ENCODE peak calls at places on chromosomes 7 and 10, in five cellular contexts. Y is BJ, L is BE2C, Z is upper lobe of left lung, N is NB4. Q is an unnamed sample.

GRCh38 chr7:112484671-112485097 is 3.9 kb downstream of the LSMEM1 start:
- DNase-seq in Y (peak; percentile 96), L (no peak), Z (no peak), N (peak; percentile 15), Q (no peak)

GRCh38 chr7:31145339-31145738 is 93.2 kb downstream of the ADCYAP1R1 start:
- DNase-seq in Y (no peak), L (no peak), Z (no peak), N (no peak), Q (no peak)

GRCh38 chr7:4738711-4739527 is 36.5 kb upstream of the AP5Z1 start:
- DNase-seq in Y (no peak), L (peak; percentile 80), Z (peak; percentile 71), N (peak; percentile 96), Q (peak; percentile 25)

GRCh38 chr10:12419279-12419847 is 70.0 kb downstream of the CAMK1D start:
- DNase-seq in Y (peak; percentile 81), L (no peak), Z (no peak), N (peak; percentile 38), Q (no peak)

GRCh38 chr7:98128346-98128745 is 21.7 kb downstream of the LMTK2 start:
- DNase-seq in Y (no peak), L (no peak), Z (no peak), N (no peak), Q (no peak)

GRCh38 chr10:636016-636730 is 53.3 kb downstream of the DIP2C start:
- DNase-seq in Y (no peak), L (no peak), Z (no peak), N (no peak), Q (no peak)

GRCh38 chr10:111656066-111656465 is 527.5 kb downstream of the GPAM start:
- DNase-seq in Y (no peak), L (no peak), Z (no peak), N (no peak), Q (no peak)

GRCh38 chr7:24756545-24756988 is 697 bp downstream of the GSDME start:
- DNase-seq in Y (no peak), L (no peak), Z (no peak), N (no peak), Q (no peak)

GRCh38 chr10:57035310-57035709 is 674.3 kb upstream of the ZWINT start:
- DNase-seq in Y (no peak), L (no peak), Z (no peak), N (no peak), Q (no peak)

GRCh38 chr7:106767498-106768323 is 97.4 kb upstream of the PIK3CG start:
- DNase-seq in Y (no peak), L (no peak), Z (no peak), N (no peak), Q (no peak)

GRCh38 chr7:121020243-121020642 is 31.7 kb downstream of the CPED1 start:
- DNase-seq in Y (no peak), L (no peak), Z (no peak), N (no peak), Q (no peak)

GRCh38 chr7:75992083-75992755 is 2.2 kb downstream of the TMEM120A start:
- DNase-seq in Y (no peak), L (no peak), Z (no peak), N (no peak), Q (no peak)

GRCh38 chr7:101201695-101202602 is 1.1 kb upstream of the MOGAT3 start:
- DNase-seq in Y (no peak), L (no peak), Z (no peak), N (no peak), Q (peak; percentile 34)

GRCh38 chr10:24993237-24993958 is 22.6 kb downstream of the ENKUR start:
- DNase-seq in Y (no peak), L (no peak), Z (no peak), N (no peak), Q (no peak)

GRCh38 chr7:94449151-94449725 is 54.5 kb downstream of the COL1A2 start:
- DNase-seq in Y (no peak), L (no peak), Z (no peak), N (peak; percentile 54), Q (no peak)

GRCh38 chr10:45473126-45473525 is 99.1 kb downstream of the ALOX5 start:
- DNase-seq in Y (no peak), L (peak; percentile 52), Z (no peak), N (no peak), Q (no peak)

GRCh38 chr7:74269757-74270277 is 15.6 kb upstream of the RFC2 start:
- DNase-seq in Y (no peak), L (peak; percentile 65), Z (peak; percentile 53), N (peak; percentile 80), Q (peak; percentile 56)

GRCh38 chr10:130487562-130487961 is 351.4 kb downstream of the GLRX3 start:
- DNase-seq in Y (no peak), L (no peak), Z (no peak), N (no peak), Q (no peak)

GRCh38 chr7:157204134-157204533 is 65.4 kb downstream of the UBE3C start:
- DNase-seq in Y (no peak), L (no peak), Z (no peak), N (peak; percentile 70), Q (no peak)

GRCh38 chr10:10797467-10797866 is 220.2 kb upstream of the CELF2 start:
- DNase-seq in Y (no peak), L (no peak), Z (no peak), N (no peak), Q (peak; percentile 21)

GRCh38 chr10:63115732-63116383 is 17.3 kb upstream of the NRBF2 start:
- DNase-seq in Y (peak; percentile 42), L (no peak), Z (peak; percentile 85), N (no peak), Q (no peak)

GRCh38 chr10:128047337-128047736 is 78.9 kb downstream of the MKI67 start:
- DNase-seq in Y (no peak), L (no peak), Z (peak; percentile 96), N (peak; percentile 97), Q (peak; percentile 59)

GRCh38 chr7:48246073-48246472 is 74.8 kb downstream of the ABCA13 start:
- DNase-seq in Y (no peak), L (no peak), Z (peak; percentile 71), N (peak; percentile 51), Q (no peak)

GRCh38 chr7:1638113-1638726 is 31.9 kb upstream of the ELFN1 start:
- DNase-seq in Y (no peak), L (no peak), Z (no peak), N (no peak), Q (peak; percentile 72)

GRCh38 chr10:89427629-89428028 is 13.3 kb downstream of the IFIT5 start:
- DNase-seq in Y (peak; percentile 39), L (no peak), Z (no peak), N (no peak), Q (no peak)

GRCh38 chr7:22094413-22095304 is 149.0 kb upstream of the CDCA7L start:
- DNase-seq in Y (peak; percentile 9), L (peak; percentile 46), Z (no peak), N (no peak), Q (no peak)

GRCh38 chr7:31076051-31076450 is 23.9 kb downstream of the ADCYAP1R1 start:
- DNase-seq in Y (no peak), L (no peak), Z (no peak), N (no peak), Q (no peak)

GRCh38 chr7:80307251-80307856 is 172.7 kb downstream of the GNAI1 start:
- DNase-seq in Y (peak; percentile 78), L (no peak), Z (no peak), N (no peak), Q (no peak)

GRCh38 chr7:128743112-128743772 is 4.1 kb downstream of the CALU start:
- DNase-seq in Y (no peak), L (no peak), Z (peak; percentile 37), N (peak; percentile 55), Q (no peak)

GRCh38 chr7:26663905-26664673 is 200.3 kb downstream of the SKAP2 start:
- DNase-seq in Y (no peak), L (no peak), Z (no peak), N (no peak), Q (no peak)

GRCh38 chr7:101235522-101235921 is 2.1 kb downstream of the CLDN15 start:
- DNase-seq in Y (no peak), L (no peak), Z (no peak), N (no peak), Q (no peak)

GRCh38 chr10:122276611-122277205 is 5.6 kb downstream of the BTBD16 start:
- DNase-seq in Y (no peak), L (no peak), Z (peak; percentile 18), N (no peak), Q (no peak)
- TF ChIP-seq CTCF in Y (no peak), L (no peak), Z (no peak), N (no peak), Q (no peak)

GRCh38 chr7:70720191-70720873 is 411.6 kb upstream of the GALNT17 start:
- DNase-seq in Y (no peak), L (no peak), Z (no peak), N (peak; percentile 25), Q (no peak)
- TF ChIP-seq CTCF in Y (no peak), L (peak; percentile 25), Z (no peak), N (no peak), Q (no peak)

DNA sequence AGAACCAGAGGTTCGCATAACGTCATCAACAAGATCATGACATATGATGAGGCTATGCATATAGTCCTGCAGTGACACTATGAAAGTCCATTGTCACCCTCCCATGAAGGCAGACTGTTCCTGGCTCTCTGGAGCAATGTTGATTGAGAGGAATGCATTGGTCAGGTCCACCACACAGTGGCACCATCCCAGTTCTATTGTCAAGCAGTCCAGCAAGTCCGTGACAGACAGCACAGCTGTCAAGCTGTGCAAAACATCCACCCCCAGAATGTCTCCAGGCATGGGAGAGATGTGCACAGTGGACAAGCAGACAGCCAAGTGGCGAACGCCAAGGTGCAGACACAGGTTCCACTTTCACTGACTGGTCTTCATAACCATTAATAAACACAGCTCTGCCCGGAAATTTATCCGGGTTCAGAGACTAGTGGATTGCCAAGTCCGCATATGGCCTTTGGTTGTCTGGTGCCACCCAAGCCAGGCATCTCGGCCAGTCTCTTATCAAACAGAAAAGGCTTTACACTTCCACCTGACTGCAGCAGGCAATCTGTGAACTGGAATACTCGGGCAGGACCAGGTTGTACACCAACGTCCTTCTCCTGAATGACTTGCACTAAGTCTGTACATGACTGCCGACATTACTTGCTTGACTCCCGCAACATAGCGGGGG is 7.2 kb downstream of the RNF133 start:
- DNase-seq in Y (no peak), L (no peak), Z (no peak), N (no peak), Q (no peak)
- TF ChIP-seq CTCF in Y (no peak), L (no peak), Z (no peak), N (no peak), Q (no peak)

GRCh38 chr7:20343211-20343610 is 12.5 kb downstream of the ITGB8 start:
- DNase-seq in Y (no peak), L (no peak), Z (no peak), N (no peak), Q (peak; percentile 19)
- TF ChIP-seq CTCF in Y (peak; percentile 13), L (peak; percentile 38), Z (no peak), N (no peak), Q (peak; percentile 40)

GRCh38 chr10:120632047-120632446 is 175.0 kb downstream of the PLPP4 start:
- DNase-seq in Y (no peak), L (no peak), Z (no peak), N (no peak), Q (no peak)

GRCh38 chr10:120630266-120630665 is 173.2 kb downstream of the PLPP4 start:
- DNase-seq in Y (no peak), L (no peak), Z (no peak), N (no peak), Q (no peak)

GRCh38 chr10:120632936-120633335 is 175.9 kb downstream of the PLPP4 start:
- DNase-seq in Y (no peak), L (no peak), Z (no peak), N (no peak), Q (no peak)

DNA sequence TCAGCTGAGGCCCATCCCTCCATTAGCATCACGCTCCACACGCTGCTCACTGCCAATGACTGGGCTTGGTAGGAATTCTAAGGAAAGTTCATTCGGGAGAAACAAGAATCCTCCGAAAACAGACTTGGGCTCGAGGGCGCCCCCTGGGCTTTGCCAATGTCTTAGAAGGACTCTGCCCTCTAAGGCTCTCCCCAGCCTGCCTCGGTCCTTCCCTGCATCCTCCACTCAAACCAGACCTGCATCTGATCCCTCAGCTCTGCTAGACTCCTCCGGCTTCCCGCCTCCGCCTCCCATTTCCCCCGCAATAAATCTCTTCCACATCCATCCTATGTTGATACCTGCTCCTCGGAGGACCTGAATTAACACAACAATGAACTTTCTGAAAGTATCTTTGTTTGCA is 177.6 kb downstream of the PLPP4 start:
- DNase-seq in Y (no peak), L (peak; percentile 10), Z (no peak), N (peak; percentile 10), Q (peak; percentile 18)
- TF ChIP-seq CTCF in Y (no peak), L (peak; percentile 18), Z (no peak), N (peak; percentile 53), Q (peak; percentile 7)